ENCODE peak calls at places on chromosomes 6 and 20, in six cellular contexts. C is tibial nerve, S is IMR-90, L is prostate gland, N is A549, W is heart left ventricle. O is an unnamed sample.

GRCh38 chr6:37507690-37508421 is 8.2 kb upstream of the CCDC167 start:
- DNase-seq in C (no peak), S (no peak), L (no peak), N (no peak), W (no peak), O (no peak)

GRCh38 chr6:91434135-91434534 is 847.3 kb upstream of the MAP3K7 start:
- DNase-seq in C (no peak), S (peak; percentile 42), L (no peak), N (no peak), W (no peak), O (no peak)

GRCh38 chr20:35463455-35464300 is 8.3 kb downstream of the CEP250 start:
- DNase-seq in C (no peak), S (peak; percentile 71), L (peak; percentile 61), N (peak; percentile 74), W (peak; percentile 44), O (peak; percentile 48)

GRCh38 chr6:2909718-2910117 is 6.6 kb upstream of the SERPINB9 start:
- DNase-seq in C (no peak), S (peak; percentile 40), L (no peak), N (no peak), W (no peak), O (no peak)

GRCh38 chr6:18022398-18023231 is 35.2 kb upstream of the KIF13A start:
- DNase-seq in C (no peak), S (peak; percentile 57), L (no peak), N (peak; percentile 10), W (no peak), O (no peak)

GRCh38 chr6:13672904-13673303 is 38.7 kb downstream of the RANBP9 start:
- DNase-seq in C (no peak), S (no peak), L (no peak), N (no peak), W (no peak), O (no peak)

GRCh38 chr6:81808834-81809598 is 56.5 kb upstream of the TENT5A start:
- DNase-seq in C (no peak), S (no peak), L (no peak), N (no peak), W (peak; percentile 31), O (peak; percentile 44)

GRCh38 chr6:83071023-83071422 is 3.6 kb downstream of the DOP1A start:
- DNase-seq in C (no peak), S (no peak), L (no peak), N (no peak), W (no peak), O (no peak)

GRCh38 chr6:77876300-77876699 is 223.5 kb downstream of the MEI4 start:
- DNase-seq in C (no peak), S (no peak), L (no peak), N (no peak), W (no peak), O (no peak)

GRCh38 chr6:141265748-141266647 is 866.7 kb upstream of the GJE1 start:
- DNase-seq in C (no peak), S (no peak), L (no peak), N (no peak), W (no peak), O (no peak)

GRCh38 chr6:158399040-158399700 is 86.9 kb downstream of the TULP4 start:
- DNase-seq in C (no peak), S (no peak), L (no peak), N (no peak), W (no peak), O (no peak)

GRCh38 chr6:42436825-42437224 is 14.9 kb downstream of the TRERF1 start:
- DNase-seq in C (no peak), S (peak; percentile 51), L (no peak), N (no peak), W (no peak), O (no peak)

GRCh38 chr20:45061244-45061643 is 39.7 kb downstream of the KCNS1 start:
- DNase-seq in C (no peak), S (peak; percentile 93), L (no peak), N (peak; percentile 71), W (no peak), O (no peak)

GRCh38 chr6:35972471-35972985 is 51.6 kb upstream of the SRPK1 start:
- DNase-seq in C (no peak), S (no peak), L (no peak), N (no peak), W (no peak), O (peak; percentile 38)

GRCh38 chr20:23456416-23456815 is 3.7 kb upstream of the CST11 start:
- DNase-seq in C (no peak), S (no peak), L (no peak), N (no peak), W (no peak), O (no peak)

GRCh38 chr20:53974785-53975555 is 95.4 kb downstream of the BCAS1 start:
- DNase-seq in C (no peak), S (no peak), L (no peak), N (no peak), W (no peak), O (no peak)

GRCh38 chr20:16171180-16171579 is 402.1 kb downstream of the KIF16B start:
- DNase-seq in C (no peak), S (no peak), L (no peak), N (no peak), W (no peak), O (no peak)

GRCh38 chr6:15429146-15430110 is 183.6 kb downstream of the JARID2 start:
- DNase-seq in C (no peak), S (peak; percentile 70), L (no peak), N (no peak), W (no peak), O (no peak)

GRCh38 chr6:49552596-49552995 is 2.1 kb downstream of the C6orf141 start:
- DNase-seq in C (no peak), S (no peak), L (no peak), N (no peak), W (no peak), O (no peak)

GRCh38 chr6:101747711-101748110 is 354.2 kb downstream of the GRIK2 start:
- DNase-seq in C (no peak), S (no peak), L (no peak), N (no peak), W (no peak), O (no peak)

GRCh38 chr20:41052742-41053419 is 24.3 kb downstream of the TOP1 start:
- DNase-seq in C (no peak), S (peak; percentile 85), L (no peak), N (no peak), W (no peak), O (peak; percentile 22)

GRCh38 chr20:45405566-45406259 is 2.4 kb upstream of the DBNDD2 start:
- DNase-seq in C (no peak), S (no peak), L (no peak), N (no peak), W (peak; percentile 57), O (peak; percentile 49)

GRCh38 chr6:85404497-85405174 is 45.2 kb upstream of the NT5E start:
- DNase-seq in C (no peak), S (peak; percentile 95), L (no peak), N (peak; percentile 65), W (no peak), O (peak; percentile 30)

GRCh38 chr6:42050897-42051653 is 751 bp downstream of the TAF8 start:
- DNase-seq in C (no peak), S (peak; percentile 30), L (no peak), N (no peak), W (no peak), O (no peak)

DNA sequence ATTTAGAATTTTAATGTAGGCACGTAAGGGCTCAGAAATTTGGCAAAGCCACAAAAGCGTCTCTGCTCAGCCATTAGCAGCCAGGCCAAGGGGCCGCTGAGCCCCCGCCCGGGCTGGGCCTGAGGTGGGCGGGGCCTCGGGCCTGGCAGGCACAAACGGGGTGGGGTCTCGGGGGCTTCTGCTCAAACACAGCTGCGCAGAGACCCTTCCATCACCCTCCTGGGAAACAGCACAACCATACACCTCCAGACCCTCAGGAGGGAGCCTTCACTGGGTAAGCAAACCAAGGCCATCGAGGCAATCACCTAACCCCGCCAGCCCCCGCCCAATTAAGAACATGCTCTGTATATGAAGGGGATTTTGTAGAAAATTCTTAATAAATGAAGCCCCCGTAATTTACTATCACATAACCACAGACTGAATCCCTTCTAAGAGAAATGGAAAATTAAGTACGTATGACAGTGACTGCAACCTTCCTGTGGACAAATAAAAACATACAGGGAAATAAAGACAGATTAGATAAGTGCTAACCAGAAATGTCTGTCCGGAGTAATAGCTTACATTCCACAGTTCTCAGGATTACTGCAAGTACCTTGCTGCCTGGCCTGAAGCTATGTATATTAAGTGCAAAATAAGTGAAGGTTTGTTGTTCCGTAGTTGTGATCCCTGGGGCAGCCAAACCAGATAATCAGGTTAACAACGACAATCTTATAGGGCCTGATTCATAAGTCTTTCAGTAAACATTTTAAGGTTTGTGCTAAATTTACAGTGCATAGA is 3.0 kb downstream of the NEDD9 start:
- DNase-seq in C (no peak), S (no peak), L (peak; percentile 69), N (no peak), W (no peak), O (no peak)
- H3K4me3 ChIP-seq in C (peak overlapping the region; percentile 56), S (peak overlapping the region; percentile 30), L (peak overlapping the region; percentile 59), N (peak overlapping the region; percentile 65), W (peak overlapping the region; percentile 84), O (peak overlapping the region; percentile 51)

GRCh38 chr20:50192364-50193168 is 1.9 kb downstream of the CEBPB start:
- DNase-seq in C (peak; percentile 73), S (peak; percentile 89), L (peak; percentile 90), N (peak; percentile 87), W (peak; percentile 84), O (peak; percentile 88)

GRCh38 chr20:50191065-50191565 is 485 bp downstream of the CEBPB start:
- DNase-seq in C (peak; percentile 40), S (no peak), L (peak; percentile 49), N (no peak), W (peak; percentile 68), O (no peak)

GRCh38 chr20:50190251-50191064 is at the start of gene CEBPB:
- DNase-seq in C (peak; percentile 83), S (peak; percentile 88), L (peak; percentile 89), N (peak; percentile 88), W (peak; percentile 90), O (peak; percentile 95)

GRCh38 chr20:50193169-50193850 is 2.7 kb downstream of the CEBPB start:
- DNase-seq in C (no peak), S (peak; percentile 73), L (no peak), N (no peak), W (no peak), O (peak; percentile 53)

GRCh38 chr20:50191566-50192363 is 1.1 kb downstream of the CEBPB start:
- DNase-seq in C (no peak), S (peak; percentile 28), L (peak; percentile 36), N (no peak), W (peak; percentile 56), O (peak; percentile 79)
- TF ChIP-seq POLR2A in C (no peak), S (peak; percentile 75), L (no peak), N (peak; percentile 20), W (no peak), O (no peak)

DNA sequence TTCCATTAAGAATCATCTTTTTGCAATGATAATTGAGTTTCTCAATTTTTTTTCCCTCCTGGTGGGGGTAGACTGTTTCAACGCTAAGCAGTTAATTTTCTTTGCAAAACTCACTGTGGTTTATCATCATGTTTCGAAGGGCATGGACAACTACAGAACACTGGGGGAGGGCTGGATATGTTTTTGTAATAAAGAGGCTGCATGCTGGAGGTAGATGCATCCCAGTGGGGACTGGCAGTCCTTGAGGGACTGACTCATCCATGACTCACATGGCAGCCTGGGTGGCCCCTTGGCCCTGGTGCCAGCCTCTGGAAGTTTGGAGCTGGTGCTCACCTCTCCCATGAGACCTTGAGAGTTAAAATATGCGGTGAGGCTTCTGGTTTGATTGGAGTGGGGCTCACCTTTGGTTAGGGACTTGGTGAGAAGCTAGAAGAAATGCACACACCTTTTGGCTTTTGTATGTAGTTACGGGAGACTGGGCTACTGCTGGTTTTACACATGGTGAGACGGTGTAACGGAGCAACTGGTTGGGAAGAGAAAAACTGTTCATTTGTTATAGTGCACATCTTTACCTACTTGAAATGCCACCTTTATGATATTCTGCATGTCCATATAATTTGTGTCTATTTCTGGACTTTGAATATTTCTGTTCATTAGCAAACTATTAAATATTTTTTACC is 31.4 kb downstream of the TIAM2 start:
- DNase-seq in C (no peak), S (peak; percentile 76), L (peak; percentile 27), N (peak; percentile 74), W (no peak), O (no peak)
- H3K4me3 ChIP-seq in C (no peak overlapping the region), S (no peak overlapping the region), L (no peak overlapping the region), N (no peak overlapping the region), W (no peak overlapping the region), O (no peak overlapping the region)

GRCh38 chr20:32358883-32359632 is 927 bp downstream of the ASXL1 start:
- DNase-seq in C (peak; percentile 69), S (peak; percentile 51), L (peak; percentile 76), N (peak; percentile 62), W (peak; percentile 86), O (peak; percentile 85)
- TF ChIP-seq POLR2A in C (no peak), S (peak; percentile 77), L (peak; percentile 56), N (peak; percentile 54), W (no peak), O (no peak)